ENCODE peak calls at places on chromosomes 7 and 10, in five cellular contexts. One of them, this sample, is unnamed. For H3K79me1, the result is how much of the 10 kb centered on the place peaks cover.

GRCh38 chr10:80530251-80530650 is 7.5 kb upstream of the SH2D4B start:
- DNase-seq in IMR-90: peak
- DNase-seq in neuronal stem cell: no peak
- DNase-seq in H9: no peak
- DNase-seq in H1: no peak
- DNase-seq in this sample: peak

GRCh38 chr7:151863386-151864079 is 13.4 kb downstream of the PRKAG2 start:
- DNase-seq in H9: peak
- DNase-seq in IMR-90: no peak
- DNase-seq in H1: no peak
- DNase-seq in neuronal stem cell: no peak
- DNase-seq in this sample: no peak

GRCh38 chr10:23196915-23197314 is 4.8 kb downstream of the PTF1A start:
- DNase-seq in neuronal stem cell: no peak
- DNase-seq in H1: no peak
- DNase-seq in IMR-90: no peak
- DNase-seq in H9: no peak
- DNase-seq in this sample: no peak

GRCh38 chr7:139745330-139746143 is 32.3 kb downstream of the HIPK2 start:
- DNase-seq in H9: no peak
- DNase-seq in H1: no peak
- DNase-seq in IMR-90: no peak
- DNase-seq in neuronal stem cell: no peak
- DNase-seq in this sample: peak

GRCh38 chr7:1752771-1753562 is 82.9 kb downstream of the ELFN1 start:
- DNase-seq in H9: no peak
- DNase-seq in neuronal stem cell: no peak
- DNase-seq in H1: no peak
- DNase-seq in IMR-90: no peak
- DNase-seq in this sample: no peak

GRCh38 chr10:66869635-66870034 is 56.2 kb upstream of the LRRTM3 start:
- DNase-seq in neuronal stem cell: no peak
- DNase-seq in IMR-90: no peak
- DNase-seq in H9: no peak
- DNase-seq in H1: no peak
- DNase-seq in this sample: no peak

GRCh38 chr7:111486472-111487142 is 75.7 kb downstream of the IMMP2L start:
- DNase-seq in H1: no peak
- DNase-seq in IMR-90: peak
- DNase-seq in neuronal stem cell: peak
- DNase-seq in H9: no peak
- DNase-seq in this sample: peak

GRCh38 chr10:115141254-115141653 is 48.1 kb downstream of the ATRNL1 start:
- DNase-seq in IMR-90: peak
- DNase-seq in neuronal stem cell: no peak
- DNase-seq in H9: no peak
- DNase-seq in H1: no peak
- DNase-seq in this sample: peak

GRCh38 chr7:28096713-28097112 is 83.9 kb downstream of the JAZF1 start:
- DNase-seq in H9: no peak
- DNase-seq in H1: no peak
- DNase-seq in neuronal stem cell: peak
- DNase-seq in IMR-90: peak
- DNase-seq in this sample: peak

GRCh38 chr7:73986158-73986631 is 41.8 kb upstream of the ELN start:
- DNase-seq in neuronal stem cell: no peak
- DNase-seq in H9: no peak
- DNase-seq in IMR-90: no peak
- DNase-seq in H1: no peak
- DNase-seq in this sample: no peak

GRCh38 chr10:54501919-54502318 is 299.1 kb downstream of the PCDH15 start:
- DNase-seq in H9: no peak
- DNase-seq in neuronal stem cell: no peak
- DNase-seq in H1: no peak
- DNase-seq in IMR-90: no peak
- DNase-seq in this sample: no peak

GRCh38 chr7:27516415-27516814 is 146.3 kb downstream of the HIBADH start:
- DNase-seq in H9: no peak
- DNase-seq in neuronal stem cell: no peak
- DNase-seq in H1: no peak
- DNase-seq in IMR-90: no peak
- DNase-seq in this sample: no peak

GRCh38 chr10:91043173-91043910 is 122.5 kb upstream of the ANKRD1 start:
- DNase-seq in H9: no peak
- DNase-seq in IMR-90: peak
- DNase-seq in H1: no peak
- DNase-seq in neuronal stem cell: no peak
- DNase-seq in this sample: peak

GRCh38 chr10:5833814-5834213 is 20.6 kb upstream of the GDI2 start:
- DNase-seq in H9: no peak
- DNase-seq in H1: no peak
- DNase-seq in neuronal stem cell: no peak
- DNase-seq in IMR-90: no peak
- DNase-seq in this sample: no peak

GRCh38 chr7:149161241-149161848 is 14.1 kb downstream of the ZNF398 start:
- DNase-seq in neuronal stem cell: no peak
- DNase-seq in H9: no peak
- DNase-seq in IMR-90: peak
- DNase-seq in H1: no peak
- DNase-seq in this sample: peak

GRCh38 chr7:7761340-7761973 is 43.0 kb upstream of the RPA3 start:
- DNase-seq in H9: no peak
- DNase-seq in neuronal stem cell: no peak
- DNase-seq in IMR-90: peak
- DNase-seq in H1: no peak
- DNase-seq in this sample: peak

GRCh38 chr7:41003031-41003925 is 699.6 kb downstream of the INHBA start:
- DNase-seq in IMR-90: peak
- DNase-seq in H1: peak
- DNase-seq in neuronal stem cell: peak
- DNase-seq in H9: peak
- DNase-seq in this sample: no peak

GRCh38 chr7:37311282-37311868 is 137.3 kb downstream of the ELMO1 start:
- DNase-seq in neuronal stem cell: no peak
- DNase-seq in H9: no peak
- DNase-seq in IMR-90: peak
- DNase-seq in H1: no peak
- DNase-seq in this sample: peak

GRCh38 chr10:132889556-132889955 is 52.8 kb downstream of the CFAP46 start:
- DNase-seq in IMR-90: no peak
- DNase-seq in H1: no peak
- DNase-seq in neuronal stem cell: no peak
- DNase-seq in H9: no peak
- DNase-seq in this sample: no peak

GRCh38 chr7:158301221-158301620 is 286.4 kb downstream of the PTPRN2 start:
- DNase-seq in IMR-90: no peak
- DNase-seq in H1: peak
- DNase-seq in neuronal stem cell: no peak
- DNase-seq in H9: peak
- DNase-seq in this sample: no peak

GRCh38 chr7:123637203-123637602 is 18.5 kb upstream of the LMOD2 start:
- DNase-seq in neuronal stem cell: no peak
- DNase-seq in H1: no peak
- DNase-seq in IMR-90: no peak
- DNase-seq in H9: no peak
- DNase-seq in this sample: no peak

GRCh38 chr10:117254338-117254737 is 13.4 kb downstream of the SLC18A2 start:
- DNase-seq in H1: no peak
- DNase-seq in H9: peak
- DNase-seq in neuronal stem cell: no peak
- DNase-seq in IMR-90: no peak
- DNase-seq in this sample: no peak

GRCh38 chr7:37376386-37376785 is 72.3 kb downstream of the ELMO1 start:
- DNase-seq in neuronal stem cell: no peak
- DNase-seq in IMR-90: no peak
- DNase-seq in H9: no peak
- DNase-seq in H1: no peak
- DNase-seq in this sample: no peak

GRCh38 chr7:45975367-45975766 is 54.3 kb upstream of the IGFBP3 start:
- DNase-seq in neuronal stem cell: no peak
- DNase-seq in H9: no peak
- DNase-seq in IMR-90: peak
- DNase-seq in H1: no peak
- DNase-seq in this sample: no peak
- H3K79me1 ChIP-seq in neuronal stem cell: under half
- H3K79me1 ChIP-seq in H9: under half
- H3K79me1 ChIP-seq in IMR-90: under half
- H3K79me1 ChIP-seq in H1: under half
- H3K79me1 ChIP-seq in this sample: under half

DNA sequence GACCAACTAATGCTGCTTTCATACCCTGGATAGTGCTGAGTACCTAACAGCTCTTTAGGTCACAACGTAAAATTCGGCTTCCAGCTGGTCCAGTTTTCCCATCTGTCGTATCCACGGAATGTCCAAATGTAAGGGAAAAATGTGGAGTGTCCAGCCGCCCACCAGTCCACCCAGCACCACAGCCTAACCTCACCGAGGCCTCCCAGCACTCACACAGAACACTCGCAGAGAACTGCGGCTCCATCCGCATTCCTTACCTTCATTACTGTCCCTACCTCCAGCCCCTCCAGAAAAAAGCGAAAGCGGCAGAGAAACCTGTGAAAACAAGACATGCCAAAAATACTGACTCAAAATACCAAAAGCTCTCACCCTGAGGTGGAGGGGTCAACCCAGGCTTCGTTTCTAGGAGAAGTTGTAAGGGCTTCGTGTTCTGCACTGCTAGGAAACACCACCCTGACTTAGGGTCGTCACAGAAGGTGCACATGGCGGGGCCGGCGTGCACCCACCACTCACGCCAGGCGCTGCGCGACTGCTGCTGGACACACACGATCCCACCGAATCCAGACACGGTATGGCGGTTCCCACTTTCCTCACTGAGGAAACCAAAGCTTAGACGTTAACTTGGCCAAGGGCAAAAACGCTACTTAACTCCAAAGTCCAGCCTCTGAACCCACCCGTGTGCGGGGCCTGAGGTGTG is 73.9 kb downstream of the AMZ1 start:
- DNase-seq in neuronal stem cell: no peak
- DNase-seq in H1: no peak
- DNase-seq in H9: no peak
- DNase-seq in IMR-90: no peak
- DNase-seq in this sample: no peak
- H3K79me1 ChIP-seq in neuronal stem cell: under half
- H3K79me1 ChIP-seq in H1: under half
- H3K79me1 ChIP-seq in H9: under half
- H3K79me1 ChIP-seq in IMR-90: under half
- H3K79me1 ChIP-seq in this sample: under half

DNA sequence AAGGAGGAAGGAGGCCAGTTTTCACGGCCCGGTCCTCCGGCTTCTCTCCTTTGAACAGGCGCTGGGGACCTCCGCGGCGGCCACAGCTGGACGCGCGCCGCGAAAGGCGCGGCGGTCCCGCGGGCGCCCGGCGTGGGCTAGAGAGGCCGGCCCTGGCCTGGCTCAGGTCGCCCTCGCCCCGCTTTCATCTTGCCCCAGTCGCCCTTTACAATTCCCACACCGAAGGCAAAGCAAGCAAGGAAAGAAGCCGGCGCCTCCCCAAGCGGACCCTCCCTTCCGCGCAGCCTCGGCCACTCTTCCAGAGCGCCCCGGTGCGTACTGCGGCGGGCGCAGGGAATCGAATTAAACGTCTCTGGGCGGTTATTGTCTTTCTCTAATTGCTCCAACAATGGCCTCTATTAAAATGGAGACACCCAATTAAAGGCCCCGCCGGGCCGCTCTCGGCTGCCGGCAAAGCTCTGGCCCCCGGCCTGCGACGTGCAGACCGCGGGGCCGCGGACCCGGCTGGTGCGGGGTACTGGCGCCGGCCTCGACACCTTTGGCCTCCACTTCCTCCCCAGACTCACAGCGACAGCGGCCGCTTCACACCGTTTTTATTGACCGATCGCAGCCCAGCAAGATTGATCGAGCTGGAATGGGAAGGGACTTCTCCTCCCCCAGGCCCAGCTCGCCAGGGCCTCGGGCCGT is 4.5 kb upstream of the GATA3 start:
- DNase-seq in neuronal stem cell: peak
- DNase-seq in H1: peak
- DNase-seq in H9: peak
- DNase-seq in IMR-90: no peak
- DNase-seq in this sample: no peak
- H3K79me1 ChIP-seq in neuronal stem cell: under half
- H3K79me1 ChIP-seq in H1: under half
- H3K79me1 ChIP-seq in H9: under half
- H3K79me1 ChIP-seq in IMR-90: under half
- H3K79me1 ChIP-seq in this sample: under half

DNA sequence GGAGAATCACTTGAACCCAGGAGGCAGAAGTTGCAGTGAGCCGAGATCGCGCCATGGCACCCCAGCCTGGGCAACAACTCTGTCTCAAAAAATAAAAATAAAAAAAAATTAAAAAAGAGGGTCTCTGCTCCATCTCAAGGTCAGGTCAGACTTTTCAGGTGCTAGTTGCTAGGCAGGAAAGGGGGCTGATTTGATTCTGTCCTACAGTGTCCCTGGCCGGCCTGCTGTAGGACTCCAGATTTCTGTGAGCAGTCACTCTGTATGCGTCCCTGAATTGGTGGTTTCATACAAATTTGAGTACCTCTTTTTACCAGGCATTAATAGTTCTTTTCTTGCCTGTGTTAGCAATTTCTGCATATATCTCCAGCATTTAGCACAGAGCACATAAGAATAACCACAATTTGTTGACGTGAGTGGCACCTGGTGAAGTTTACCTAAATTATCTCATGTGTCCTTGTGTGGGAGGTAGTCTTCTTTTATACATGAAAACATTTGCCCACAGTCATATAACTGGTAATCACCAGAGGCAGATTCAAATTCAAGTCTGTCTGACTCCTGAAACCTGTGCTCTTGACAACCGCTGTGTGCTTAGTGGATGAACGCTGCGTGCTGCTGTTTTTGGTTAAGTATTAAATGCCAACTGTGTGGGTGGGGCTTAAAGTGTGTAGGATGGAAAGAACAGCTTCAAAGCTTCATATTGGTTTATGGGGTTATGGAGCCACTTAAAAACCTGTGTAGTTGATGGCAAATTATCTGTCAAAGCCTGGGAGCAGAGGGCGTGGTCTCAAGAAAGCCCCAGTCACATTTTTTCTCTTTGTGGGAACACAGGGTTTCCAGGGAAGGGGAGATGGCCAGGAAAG is 3.2 kb upstream of the ZNF775 start:
- DNase-seq in H9: no peak
- DNase-seq in IMR-90: no peak
- DNase-seq in neuronal stem cell: no peak
- DNase-seq in H1: no peak
- DNase-seq in this sample: no peak
- H3K79me1 ChIP-seq in H9: under half
- H3K79me1 ChIP-seq in IMR-90: under half
- H3K79me1 ChIP-seq in neuronal stem cell: under half
- H3K79me1 ChIP-seq in H1: under half
- H3K79me1 ChIP-seq in this sample: half or more

This sample was measured in mesenchymal stem cell.